ENCODE peak calls at places on chromosomes 16 and 17, in seven cellular contexts. P is IMR-90, Q is A549, B is K562, O is GM12878, D is HepG2, M is SK-N-SH. R is an unnamed sample.

GRCh38 chr17:77424585-77425344 is 284.0 kb downstream of the SEC14L1 start:
- DNase-seq in P (peak), Q (no peak), B (peak), O (no peak), D (no peak), M (peak), R (no peak)

GRCh38 chr16:74654536-74654935 is 12.1 kb downstream of the RFWD3 start:
- DNase-seq in P (no peak), Q (no peak), B (no peak), O (no peak), D (no peak), M (no peak), R (no peak)

GRCh38 chr17:9212376-9213310 is 191.3 kb downstream of the NTN1 start:
- DNase-seq in P (no peak), Q (no peak), B (no peak), O (no peak), D (no peak), M (no peak), R (no peak)

GRCh38 chr17:6660765-6661463 is 9.4 kb downstream of the C17orf100 start:
- DNase-seq in P (no peak), Q (no peak), B (no peak), O (peak), D (no peak), M (no peak), R (no peak)

GRCh38 chr17:17900615-17901520 is 64.1 kb upstream of the SREBF1 start:
- DNase-seq in P (peak), Q (peak), B (no peak), O (no peak), D (peak), M (peak), R (no peak)

GRCh38 chr17:58525239-58525638 is 10.8 kb upstream of the MTMR4 start:
- DNase-seq in P (peak), Q (no peak), B (no peak), O (no peak), D (no peak), M (no peak), R (no peak)

GRCh38 chr17:58706351-58707140 is 14.1 kb downstream of the RAD51C start:
- DNase-seq in P (no peak), Q (no peak), B (no peak), O (peak), D (no peak), M (no peak), R (no peak)

GRCh38 chr16:67399749-67400704 is 6.7 kb upstream of the TPPP3 start:
- DNase-seq in P (no peak), Q (no peak), B (no peak), O (no peak), D (no peak), M (peak), R (no peak)

GRCh38 chr16:23504076-23504452 is 6.2 kb downstream of the GGA2 start:
- DNase-seq in P (peak), Q (no peak), B (no peak), O (no peak), D (no peak), M (no peak), R (no peak)

DNA sequence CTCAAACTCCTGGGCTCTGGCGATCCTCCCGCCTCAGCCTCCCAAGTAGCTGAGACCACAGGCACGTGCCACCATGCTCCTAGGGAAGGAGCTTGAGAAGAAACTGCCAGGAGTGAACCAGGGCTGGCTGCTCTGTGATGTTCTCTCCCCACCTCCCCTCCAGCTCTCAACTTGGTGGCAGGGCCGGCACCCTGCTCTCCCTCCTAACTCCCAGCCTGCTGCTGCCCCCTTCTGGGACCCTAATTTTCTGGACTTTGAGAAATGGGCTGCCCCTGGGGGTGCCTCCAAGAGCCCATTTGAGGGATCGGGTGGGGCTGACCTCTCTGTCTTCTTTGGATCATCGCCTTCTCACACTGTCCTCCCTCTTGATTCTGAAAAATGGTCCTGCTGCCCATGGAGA is 14.9 kb upstream of the STAT3 start:
- DNase-seq in P (no peak), Q (no peak), B (peak), O (no peak), D (no peak), M (peak), R (peak)
- TF ChIP-seq RFX5 in P (no peak), Q (no peak), B (no peak), O (no peak), D (no peak), M (no peak), R (no peak)

GRCh38 chr17:57277923-57278604 is 21.7 kb downstream of the MSI2 start:
- DNase-seq in P (no peak), Q (no peak), B (no peak), O (no peak), D (no peak), M (no peak), R (no peak)
- TF ChIP-seq RFX5 in P (no peak), Q (no peak), B (no peak), O (no peak), D (no peak), M (no peak), R (no peak)

DNA sequence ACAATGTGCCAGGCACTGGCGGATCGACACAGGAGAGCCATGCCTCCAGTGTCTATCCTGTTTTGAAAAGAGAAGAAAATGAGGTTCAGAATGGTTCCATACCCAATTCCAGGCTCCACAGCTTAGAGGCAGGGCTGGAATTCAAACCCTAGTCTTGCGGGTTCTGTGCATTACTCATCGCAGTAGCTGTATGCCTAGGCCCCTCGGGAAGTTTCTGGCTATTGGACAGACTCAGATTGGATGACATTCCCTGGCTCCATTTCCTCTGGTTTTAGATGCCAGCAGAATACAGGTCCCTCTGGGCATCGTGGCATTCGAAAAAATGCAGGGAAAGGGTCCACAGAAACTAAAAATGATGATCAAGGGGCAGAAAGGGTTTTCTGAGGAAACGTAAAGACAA is 184.7 kb downstream of the COPRS start:
- DNase-seq in P (peak), Q (no peak), B (no peak), O (no peak), D (no peak), M (no peak), R (no peak)
- TF ChIP-seq RFX5 in P (no peak), Q (no peak), B (no peak), O (no peak), D (no peak), M (no peak), R (no peak)

GRCh38 chr17:48639982-48640857 is 14.1 kb upstream of the HOXB9 start:
- DNase-seq in P (no peak), Q (no peak), B (no peak), O (no peak), D (no peak), M (no peak), R (no peak)
- TF ChIP-seq RFX5 in P (no peak), Q (no peak), B (no peak), O (no peak), D (no peak), M (no peak), R (no peak)

DNA sequence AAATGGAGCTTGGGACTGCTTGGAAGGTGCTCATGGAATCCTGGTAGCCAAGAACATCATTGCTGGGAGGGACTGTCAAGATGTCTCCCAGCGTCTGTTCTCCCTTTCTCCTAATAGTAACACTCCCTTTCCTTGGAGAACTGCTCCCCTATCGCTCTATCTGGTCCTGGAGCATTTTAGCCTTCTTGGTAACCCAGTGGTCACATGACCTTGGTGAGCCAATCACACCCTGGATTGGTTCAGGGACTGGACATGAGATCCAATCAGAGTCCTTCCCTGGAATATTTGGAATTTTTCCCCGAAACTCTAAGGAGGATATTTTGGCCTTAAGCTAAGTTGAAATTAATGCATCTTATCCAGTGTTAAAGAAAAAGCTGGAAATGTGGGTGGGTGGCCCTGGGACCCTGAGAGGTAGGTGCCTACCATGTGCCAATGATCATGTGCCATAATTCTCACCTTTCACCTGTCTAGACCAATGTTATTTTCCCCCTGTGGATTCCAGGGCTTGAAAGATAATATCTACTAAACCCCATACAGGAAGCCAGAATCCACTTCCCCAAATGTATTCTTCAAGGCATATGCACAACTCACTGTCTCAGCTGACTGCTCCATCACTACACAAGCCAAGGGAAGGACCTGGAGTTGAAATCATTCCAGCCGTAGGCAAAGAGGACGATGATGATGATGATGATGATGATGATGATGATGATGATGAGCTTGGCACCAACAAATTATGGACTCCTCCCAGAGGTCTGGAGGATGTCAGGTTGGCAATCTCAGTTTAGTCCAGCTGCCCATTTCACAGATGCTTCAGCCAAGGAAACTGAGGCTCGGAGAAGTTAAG is 193.2 kb downstream of the RAB11FIP4 start:
- DNase-seq in P (no peak), Q (no peak), B (peak), O (no peak), D (no peak), M (no peak), R (no peak)
- TF ChIP-seq RFX5 in P (no peak), Q (no peak), B (no peak), O (no peak), D (no peak), M (no peak), R (no peak)

GRCh38 chr16:20320178-20320577 is 7.1 kb downstream of the GP2 start:
- DNase-seq in P (no peak), Q (no peak), B (no peak), O (no peak), D (no peak), M (no peak), R (no peak)

GRCh38 chr16:20321671-20322070 is 5.6 kb downstream of the GP2 start:
- DNase-seq in P (no peak), Q (no peak), B (no peak), O (no peak), D (no peak), M (no peak), R (no peak)

GRCh38 chr16:20322696-20323095 is 4.6 kb downstream of the GP2 start:
- DNase-seq in P (no peak), Q (no peak), B (no peak), O (no peak), D (no peak), M (no peak), R (no peak)

GRCh38 chr16:20319406-20319805 is 7.9 kb downstream of the GP2 start:
- DNase-seq in P (no peak), Q (no peak), B (no peak), O (no peak), D (no peak), M (no peak), R (no peak)

GRCh38 chr16:20320592-20320991 is 6.7 kb downstream of the GP2 start:
- DNase-seq in P (no peak), Q (no peak), B (no peak), O (no peak), D (no peak), M (no peak), R (no peak)
- TF ChIP-seq RFX5 in P (no peak), Q (no peak), B (no peak), O (no peak), D (no peak), M (no peak), R (no peak)

DNA sequence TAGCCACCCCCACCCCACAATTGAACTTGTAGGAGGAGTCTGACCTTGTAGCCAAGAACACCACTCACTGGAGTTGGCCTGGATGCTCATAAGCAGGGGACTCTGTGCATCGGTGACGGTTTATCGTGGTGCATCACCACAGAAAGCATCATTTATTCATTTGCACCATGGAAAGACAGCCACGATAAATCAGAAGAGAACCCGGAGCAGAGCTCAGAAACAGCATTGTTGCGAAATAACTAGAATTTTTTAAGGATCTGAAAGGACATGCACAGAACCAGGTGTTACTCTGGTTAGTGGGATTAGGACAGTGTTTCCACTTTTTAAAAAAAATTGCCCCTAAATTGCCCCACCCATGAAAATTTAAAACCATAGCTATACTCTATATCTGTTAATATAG is 44.4 kb upstream of the IRX6 start:
- DNase-seq in P (no peak), Q (no peak), B (no peak), O (no peak), D (no peak), M (no peak), R (no peak)
- TF ChIP-seq RFX5 in P (no peak), Q (no peak), B (no peak), O (no peak), D (no peak), M (no peak), R (no peak)

R was measured in H1.